ENCODE peak calls at places on chromosomes 5 and 9, in four cellular contexts. I is IMR-90, G is A549, K is H1. S is an unnamed sample.

GRCh38 chr9:37947431-37947830 is 43.5 kb upstream of the SLC25A51 start:
- DNase-seq in I (no peak), G (no peak), K (no peak), S (no peak)

GRCh38 chr5:135977375-135977928 is 22.7 kb upstream of the LECT2 start:
- DNase-seq in I (peak; percentile 30), G (peak; percentile 62), K (peak; percentile 77), S (no peak)

GRCh38 chr5:55969956-55970355 is 24.8 kb downstream of the IL6ST start:
- DNase-seq in I (peak; percentile 54), G (no peak), K (no peak), S (no peak)

GRCh38 chr5:151497391-151498002 is 50.1 kb downstream of the SLC36A1 start:
- DNase-seq in I (no peak), G (no peak), K (no peak), S (no peak)

GRCh38 chr9:18568969-18569368 is 95.0 kb downstream of the ADAMTSL1 start:
- DNase-seq in I (peak; percentile 46), G (no peak), K (no peak), S (no peak)

GRCh38 chr9:127525426-127526188 is 74.3 kb downstream of the LRSAM1 start:
- DNase-seq in I (peak; percentile 58), G (no peak), K (no peak), S (peak; percentile 26)

GRCh38 chr5:141605523-141606277 is 13.1 kb downstream of the DIAPH1 start:
- DNase-seq in I (no peak), G (no peak), K (no peak), S (no peak)

GRCh38 chr5:112995764-112996618 is 19.4 kb downstream of the DCP2 start:
- DNase-seq in I (peak; percentile 76), G (peak; percentile 46), K (no peak), S (peak; percentile 50)

GRCh38 chr5:170355601-170356098 is 33.5 kb downstream of the KCNMB1 start:
- DNase-seq in I (no peak), G (no peak), K (no peak), S (no peak)

GRCh38 chr9:5870020-5870339 is 20.7 kb upstream of the MLANA start:
- DNase-seq in I (no peak), G (no peak), K (no peak), S (no peak)

GRCh38 chr5:40551706-40552557 is 127.8 kb upstream of the PTGER4 start:
- DNase-seq in I (peak; percentile 98), G (peak; percentile 59), K (peak; percentile 7), S (peak; percentile 15)

GRCh38 chr5:74919487-74919886 is 53.3 kb upstream of the FAM169A start:
- DNase-seq in I (peak; percentile 70), G (peak; percentile 51), K (no peak), S (peak; percentile 60)

GRCh38 chr5:171957591-171958251 is 48.7 kb downstream of the FBXW11 start:
- DNase-seq in I (no peak), G (no peak), K (no peak), S (peak; percentile 35)

GRCh38 chr5:112420111-112420864 is 1.2 kb upstream of the EPB41L4A start:
- DNase-seq in I (peak; percentile 5), G (peak; percentile 86), K (peak; percentile 51), S (peak; percentile 41)

GRCh38 chr5:153425914-153426313 is 64.6 kb upstream of the GRIA1 start:
- DNase-seq in I (no peak), G (no peak), K (no peak), S (no peak)

GRCh38 chr9:34124103-34124502 is 2.4 kb downstream of the DCAF12 start:
- DNase-seq in I (no peak), G (no peak), K (no peak), S (no peak)

GRCh38 chr5:108060340-108060739 is 321.6 kb downstream of the FBXL17 start:
- DNase-seq in I (no peak), G (no peak), K (no peak), S (no peak)

GRCh38 chr5:108059334-108059733 is 322.6 kb downstream of the FBXL17 start:
- DNase-seq in I (no peak), G (no peak), K (no peak), S (no peak)

DNA sequence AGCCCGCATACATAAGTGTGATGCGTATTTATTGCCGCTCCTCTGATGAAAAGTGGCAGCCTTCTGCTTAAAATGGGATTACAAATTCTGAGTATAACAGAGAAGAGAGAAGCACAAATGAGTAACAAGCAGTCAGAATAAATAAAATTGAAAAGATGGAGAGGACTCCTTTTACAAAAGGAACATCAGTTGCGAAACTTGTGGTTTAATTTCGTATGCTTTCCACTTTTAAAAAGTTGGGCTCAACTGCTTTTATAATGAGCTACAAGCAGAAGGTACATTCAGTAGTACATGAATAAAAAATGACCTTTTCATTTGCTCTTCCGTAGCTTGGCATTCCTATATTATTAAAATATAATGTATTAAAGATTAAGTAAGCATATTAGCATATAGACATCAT is 320.0 kb downstream of the FBXL17 start:
- DNase-seq in I (peak; percentile 35), G (no peak), K (no peak), S (no peak)
- TF ChIP-seq MAFK in I (no peak), G (no peak), K (no peak), S (no peak)

GRCh38 chr5:111231053-111231586 is 6.9 kb downstream of the CAMK4 start:
- DNase-seq in I (no peak), G (no peak), K (no peak), S (no peak)

GRCh38 chr5:111232311-111233049 is 8.3 kb downstream of the CAMK4 start:
- DNase-seq in I (no peak), G (no peak), K (no peak), S (no peak)

GRCh38 chr5:111229126-111229525 is 4.9 kb downstream of the CAMK4 start:
- DNase-seq in I (no peak), G (no peak), K (no peak), S (no peak)

GRCh38 chr5:111227805-111228204 is 3.6 kb downstream of the CAMK4 start:
- DNase-seq in I (peak; percentile 16), G (no peak), K (no peak), S (no peak)

GRCh38 chr5:111229871-111230812 is 6.0 kb downstream of the CAMK4 start:
- DNase-seq in I (no peak), G (no peak), K (no peak), S (no peak)
- TF ChIP-seq MAFK in I (no peak), G (no peak), K (no peak), S (no peak)

DNA sequence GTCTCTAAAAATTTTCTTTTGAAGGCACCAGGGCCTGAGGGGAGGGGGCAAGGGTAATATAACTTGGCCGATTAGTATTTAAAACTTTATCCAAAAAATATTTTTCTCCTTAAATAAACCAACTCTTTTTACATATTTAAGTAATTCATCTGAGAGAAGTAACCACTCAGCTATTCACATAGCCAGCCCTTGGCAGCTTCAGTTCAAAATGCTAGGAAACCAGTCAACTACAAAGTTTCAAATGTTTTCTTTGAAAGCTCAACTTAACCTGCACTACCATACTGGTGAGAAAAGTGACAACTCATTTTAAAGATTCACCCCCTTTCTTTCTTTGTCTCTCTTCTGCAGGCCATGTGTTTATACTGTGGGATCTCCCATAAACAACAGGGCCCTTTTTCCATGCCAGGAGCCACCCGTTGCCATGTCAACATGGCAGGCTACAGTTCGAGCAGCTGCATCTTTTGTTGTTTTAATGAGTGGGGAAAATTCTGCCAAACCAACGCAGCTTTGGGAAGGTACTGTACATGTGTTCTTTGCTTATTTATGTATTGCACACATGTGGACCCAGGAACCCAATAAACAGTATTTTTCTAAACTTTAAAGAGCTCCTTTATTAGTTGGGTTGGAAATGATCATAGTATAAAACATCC is 46.3 kb downstream of the AOPEP start:
- DNase-seq in I (peak; percentile 86), G (no peak), K (no peak), S (no peak)
- TF ChIP-seq MAFK in I (no peak), G (no peak), K (no peak), S (no peak)

GRCh38 chr5:80782626-80783025 is 127.8 kb upstream of the DHFR start:
- DNase-seq in I (no peak), G (no peak), K (no peak), S (no peak)

GRCh38 chr5:80780024-80780423 is 125.2 kb upstream of the DHFR start:
- DNase-seq in I (no peak), G (no peak), K (no peak), S (peak; percentile 25)

GRCh38 chr5:80781356-80781755 is 126.6 kb upstream of the DHFR start:
- DNase-seq in I (peak; percentile 61), G (no peak), K (no peak), S (no peak)

GRCh38 chr5:80780761-80781285 is 126.0 kb upstream of the DHFR start:
- DNase-seq in I (no peak), G (no peak), K (no peak), S (no peak)

DNA sequence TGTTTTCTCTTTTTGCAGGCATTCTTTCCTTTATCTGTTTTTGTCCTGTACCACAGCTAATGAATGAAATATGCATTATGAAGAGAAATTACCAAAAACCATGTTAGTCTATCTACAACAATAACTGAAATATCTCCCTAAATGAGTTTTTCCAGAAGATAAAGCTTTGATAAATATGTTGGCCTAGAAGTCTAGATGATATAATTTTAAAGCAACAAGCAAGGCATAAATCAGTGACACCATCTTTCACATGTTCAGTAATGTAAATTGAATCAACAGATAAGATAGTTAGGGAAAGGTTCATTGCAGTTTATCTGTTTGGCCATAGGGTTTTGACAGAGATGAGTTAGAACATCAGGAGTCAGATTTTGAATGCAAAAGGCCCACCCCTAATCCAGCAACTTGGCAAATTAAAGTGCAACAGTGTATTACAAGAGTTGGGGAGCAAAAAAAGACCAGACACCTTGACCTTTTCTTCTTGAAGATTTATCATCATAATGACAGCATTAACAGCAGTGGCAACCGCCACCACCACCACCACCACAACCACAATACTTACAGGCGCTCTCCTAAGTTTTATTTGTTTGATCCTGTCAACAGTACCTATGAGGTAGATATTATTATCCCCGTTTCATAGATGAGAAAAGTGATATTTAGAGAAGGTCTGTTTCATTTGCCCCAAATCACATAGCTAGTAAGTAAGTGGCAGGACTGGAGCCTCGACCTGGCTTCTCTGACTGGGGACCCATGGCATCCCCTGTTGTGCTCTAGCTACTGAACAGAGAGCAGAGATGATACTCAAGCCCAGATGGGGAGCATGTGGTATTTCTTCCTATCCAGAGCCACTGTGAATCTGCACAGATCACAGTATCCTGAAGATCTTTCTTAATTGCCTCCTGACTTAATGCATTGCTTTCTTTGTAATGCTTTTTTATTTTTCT is 122.8 kb upstream of the DHFR start:
- DNase-seq in I (no peak), G (no peak), K (no peak), S (no peak)
- TF ChIP-seq MAFK in I (no peak), G (no peak), K (no peak), S (no peak)

GRCh38 chr5:1057841-1058548 is 49.4 kb downstream of the NKD2 start:
- DNase-seq in I (no peak), G (no peak), K (no peak), S (no peak)

GRCh38 chr5:1058549-1058945 is 49.9 kb downstream of the NKD2 start:
- DNase-seq in I (no peak), G (no peak), K (no peak), S (no peak)

GRCh38 chr5:1059884-1060263 is 51.3 kb downstream of the NKD2 start:
- DNase-seq in I (no peak), G (no peak), K (no peak), S (no peak)

GRCh38 chr5:1060535-1060981 is 51.3 kb downstream of the SLC12A7 start:
- DNase-seq in I (no peak), G (no peak), K (no peak), S (no peak)

GRCh38 chr5:1058988-1059883 is 50.6 kb downstream of the NKD2 start:
- DNase-seq in I (no peak), G (no peak), K (no peak), S (no peak)
- TF ChIP-seq MAFK in I (no peak), G (no peak), K (no peak), S (no peak)

GRCh38 chr5:143316844-143317631 is 86.4 kb downstream of the NR3C1 start:
- DNase-seq in I (no peak), G (no peak), K (no peak), S (no peak)
- TF ChIP-seq MAFK in I (no peak), G (no peak), K (no peak), S (no peak)